ENCODE peak calls at places on chromosomes 2 and 18, in five cellular contexts. J is NCI-H1694, E is psoas muscle, Q is transverse colon, M is sciatic nerve. T is an unnamed sample.

GRCh38 chr2:235467586-235467985 is 26.3 kb upstream of the AGAP1 start:
- DNase-seq in E (no peak), J (no peak), M (no peak), Q (no peak), T (no peak)

GRCh38 chr18:62832282-62832681 is 116.9 kb downstream of the PHLPP1 start:
- DNase-seq in E (no peak), M (no peak), Q (no peak), J (no peak), T (no peak)

GRCh38 chr2:122706757-122707223 is 951.3 kb downstream of the TSN start:
- DNase-seq in Q (no peak), J (no peak), M (no peak), E (no peak), T (no peak)

GRCh38 chr2:200677161-200677560 is 91.3 kb downstream of the AOX1 start:
- DNase-seq in J (no peak), E (no peak), M (no peak), Q (no peak), T (no peak)

GRCh38 chr2:64987963-64988419 is 1.2 kb upstream of the SLC1A4 start:
- DNase-seq in J (no peak), Q (no peak), E (no peak), M (no peak), T (no peak)

GRCh38 chr2:98123286-98123685 is 36.3 kb downstream of the VWA3B start:
- DNase-seq in M (no peak), Q (no peak), E (no peak), J (no peak), T (no peak)

GRCh38 chr18:23279931-23280330 is 144.6 kb downstream of the CABLES1 start:
- DNase-seq in J (no peak), Q (no peak), E (no peak), M (no peak), T (no peak)

GRCh38 chr2:7567646-7568045 is 650.4 kb downstream of the RNF144A start:
- DNase-seq in J (no peak), Q (peak), E (no peak), M (no peak), T (no peak)

GRCh38 chr18:2686349-2686968 is 30.9 kb downstream of the SMCHD1 start:
- DNase-seq in E (no peak), Q (no peak), J (no peak), M (no peak), T (no peak)

GRCh38 chr2:100964706-100965269 is 37.3 kb upstream of the RPL31 start:
- DNase-seq in Q (no peak), J (no peak), M (no peak), E (no peak), T (no peak)

GRCh38 chr2:38274286-38275276 is 102.5 kb downstream of the ATL2 start:
- DNase-seq in M (no peak), J (peak), E (no peak), Q (no peak), T (peak)

GRCh38 chr2:4020153-4020552 is 316.8 kb downstream of the DCDC2C start:
- DNase-seq in Q (no peak), J (no peak), E (no peak), M (no peak), T (no peak)

GRCh38 chr18:25736516-25736915 is 353.9 kb downstream of the SS18 start:
- DNase-seq in E (no peak), Q (no peak), M (no peak), J (no peak), T (no peak)

GRCh38 chr2:46157966-46158310 is 139.3 kb upstream of the EPAS1 start:
- DNase-seq in E (no peak), Q (no peak), J (no peak), M (no peak), T (no peak)

GRCh38 chr2:140657657-140658056 is 1473.2 kb downstream of the LRP1B start:
- DNase-seq in J (no peak), E (no peak), M (no peak), Q (no peak), T (no peak)

GRCh38 chr2:205629021-205629817 is 53.1 kb upstream of the NRP2 start:
- DNase-seq in M (no peak), E (no peak), J (no peak), Q (no peak), T (no peak)

GRCh38 chr2:110869472-110870446 is 137.4 kb downstream of the ACOXL start:
- DNase-seq in E (no peak), M (no peak), Q (peak), J (no peak), T (no peak)

GRCh38 chr2:128774320-128775063 is 455.8 kb upstream of the HS6ST1 start:
- DNase-seq in J (no peak), Q (no peak), M (peak), E (no peak), T (no peak)

GRCh38 chr2:10135296-10136089 is 13.0 kb downstream of the RRM2 start:
- DNase-seq in E (no peak), M (no peak), Q (no peak), J (no peak), T (no peak)

GRCh38 chr2:203858176-203858575 is 9.4 kb upstream of the CTLA4 start:
- DNase-seq in E (no peak), J (no peak), Q (no peak), M (no peak), T (no peak)

GRCh38 chr2:231714639-231715498 is 6.5 kb downstream of the PTMA start:
- DNase-seq in E (peak), M (peak), Q (peak), J (peak), T (peak)

GRCh38 chr2:160735696-160736095 is 242.1 kb upstream of the RBMS1 start:
- DNase-seq in J (no peak), Q (no peak), M (no peak), E (no peak), T (no peak)

GRCh38 chr2:64459575-64459974 is 5.6 kb downstream of the LGALSL start:
- DNase-seq in M (no peak), J (no peak), E (no peak), Q (no peak), T (no peak)

GRCh38 chr2:20478961-20479360 is 32.1 kb downstream of the RHOB start:
- DNase-seq in M (peak), Q (no peak), E (no peak), J (no peak), T (no peak)

GRCh38 chr2:109350526-109350925 is 221.5 kb downstream of the SH3RF3 start:
- DNase-seq in E (no peak), J (no peak), Q (no peak), M (no peak), T (no peak)

GRCh38 chr2:186503827-186504606 is 18.0 kb downstream of the ZC3H15 start:
- DNase-seq in M (no peak), E (no peak), Q (no peak), J (peak), T (peak)

T was measured in G401.